ENCODE peak calls at places on chromosomes 3 and 15, in nine cellular contexts. One of them, this sample, is unnamed.
A peak's percentile ranks its signal among the peaks of the same experiment; 100 is the strongest.

GRCh38 chr3:112642912-112643506 is 2.1 kb upstream of the CCDC80 start:
- DNase-seq in activated CD4-positive, alpha-beta T cell treated with anti-CD3 and anti-CD28 coated beads for 48 hours: peak; percentile 87
- DNase-seq in GM23338: peak; percentile 96
- DNase-seq in HTR-8/SVneo: peak; percentile 79
- DNase-seq in A172: peak; percentile 93
- DNase-seq in head of caudate nucleus: peak; percentile 89
- DNase-seq in kidney tubule cell: peak; percentile 90
- DNase-seq in D341Med: peak; percentile 85
- DNase-seq in NCI-H524: peak; percentile 82
- DNase-seq in this sample: peak; percentile 84

GRCh38 chr15:67188551-67189218 is 65.8 kb downstream of the AAGAB start:
- DNase-seq in activated CD4-positive, alpha-beta T cell treated with anti-CD3 and anti-CD28 coated beads for 48 hours: no peak
- DNase-seq in GM23338: no peak
- DNase-seq in HTR-8/SVneo: no peak
- DNase-seq in A172: no peak
- DNase-seq in head of caudate nucleus: no peak
- DNase-seq in kidney tubule cell: no peak
- DNase-seq in D341Med: peak; percentile 14
- DNase-seq in NCI-H524: no peak
- DNase-seq in this sample: no peak

GRCh38 chr3:61531528-61531927 is 29.8 kb upstream of the PTPRG start:
- DNase-seq in activated CD4-positive, alpha-beta T cell treated with anti-CD3 and anti-CD28 coated beads for 48 hours: no peak
- DNase-seq in GM23338: no peak
- DNase-seq in HTR-8/SVneo: no peak
- DNase-seq in A172: no peak
- DNase-seq in head of caudate nucleus: no peak
- DNase-seq in kidney tubule cell: no peak
- DNase-seq in D341Med: no peak
- DNase-seq in NCI-H524: no peak
- DNase-seq in this sample: no peak

GRCh38 chr15:80777836-80778620 is 1.1 kb upstream of the CEMIP start:
- DNase-seq in activated CD4-positive, alpha-beta T cell treated with anti-CD3 and anti-CD28 coated beads for 48 hours: no peak
- DNase-seq in GM23338: no peak
- DNase-seq in HTR-8/SVneo: no peak
- DNase-seq in A172: no peak
- DNase-seq in head of caudate nucleus: no peak
- DNase-seq in kidney tubule cell: peak; percentile 22
- DNase-seq in D341Med: no peak
- DNase-seq in NCI-H524: no peak
- DNase-seq in this sample: no peak

GRCh38 chr3:124846189-124846588 is 41.0 kb downstream of the ITGB5 start:
- DNase-seq in activated CD4-positive, alpha-beta T cell treated with anti-CD3 and anti-CD28 coated beads for 48 hours: no peak
- DNase-seq in GM23338: no peak
- DNase-seq in HTR-8/SVneo: no peak
- DNase-seq in A172: peak; percentile 57
- DNase-seq in head of caudate nucleus: no peak
- DNase-seq in kidney tubule cell: no peak
- DNase-seq in D341Med: no peak
- DNase-seq in NCI-H524: no peak
- DNase-seq in this sample: no peak

GRCh38 chr3:101036213-101036618 is 43.0 kb upstream of the ABI3BP start:
- DNase-seq in activated CD4-positive, alpha-beta T cell treated with anti-CD3 and anti-CD28 coated beads for 48 hours: no peak
- DNase-seq in GM23338: peak; percentile 64
- DNase-seq in HTR-8/SVneo: peak; percentile 67
- DNase-seq in A172: peak; percentile 99
- DNase-seq in head of caudate nucleus: no peak
- DNase-seq in kidney tubule cell: peak; percentile 99
- DNase-seq in D341Med: no peak
- DNase-seq in NCI-H524: no peak
- DNase-seq in this sample: no peak

GRCh38 chr3:133773732-133774131 is 27.5 kb downstream of the TF start:
- DNase-seq in activated CD4-positive, alpha-beta T cell treated with anti-CD3 and anti-CD28 coated beads for 48 hours: no peak
- DNase-seq in GM23338: no peak
- DNase-seq in HTR-8/SVneo: no peak
- DNase-seq in A172: no peak
- DNase-seq in head of caudate nucleus: no peak
- DNase-seq in kidney tubule cell: no peak
- DNase-seq in D341Med: no peak
- DNase-seq in NCI-H524: no peak
- DNase-seq in this sample: no peak

GRCh38 chr3:119145500-119146167 is at the start of gene TEX55:
- DNase-seq in activated CD4-positive, alpha-beta T cell treated with anti-CD3 and anti-CD28 coated beads for 48 hours: peak; percentile 16
- DNase-seq in GM23338: peak; percentile 83
- DNase-seq in HTR-8/SVneo: peak; percentile 64
- DNase-seq in A172: peak; percentile 65
- DNase-seq in head of caudate nucleus: peak; percentile 18
- DNase-seq in kidney tubule cell: peak; percentile 65
- DNase-seq in D341Med: peak; percentile 76
- DNase-seq in NCI-H524: peak; percentile 35
- DNase-seq in this sample: peak; percentile 56

GRCh38 chr3:26308454-26308853 is 314.1 kb upstream of the LRRC3B start:
- DNase-seq in activated CD4-positive, alpha-beta T cell treated with anti-CD3 and anti-CD28 coated beads for 48 hours: no peak
- DNase-seq in GM23338: peak; percentile 26
- DNase-seq in HTR-8/SVneo: no peak
- DNase-seq in A172: no peak
- DNase-seq in head of caudate nucleus: no peak
- DNase-seq in kidney tubule cell: no peak
- DNase-seq in D341Med: no peak
- DNase-seq in NCI-H524: no peak
- DNase-seq in this sample: no peak

GRCh38 chr3:157856078-157856939 is 249.9 kb downstream of the SHOX2 start:
- DNase-seq in activated CD4-positive, alpha-beta T cell treated with anti-CD3 and anti-CD28 coated beads for 48 hours: no peak
- DNase-seq in GM23338: no peak
- DNase-seq in HTR-8/SVneo: no peak
- DNase-seq in A172: peak; percentile 30
- DNase-seq in head of caudate nucleus: no peak
- DNase-seq in kidney tubule cell: peak; percentile 10
- DNase-seq in D341Med: no peak
- DNase-seq in NCI-H524: no peak
- DNase-seq in this sample: no peak

GRCh38 chr3:141795719-141796435 is 32.7 kb downstream of the GRK7 start:
- DNase-seq in activated CD4-positive, alpha-beta T cell treated with anti-CD3 and anti-CD28 coated beads for 48 hours: peak; percentile 71
- DNase-seq in GM23338: no peak
- DNase-seq in HTR-8/SVneo: no peak
- DNase-seq in A172: no peak
- DNase-seq in head of caudate nucleus: no peak
- DNase-seq in kidney tubule cell: no peak
- DNase-seq in D341Med: no peak
- DNase-seq in NCI-H524: no peak
- DNase-seq in this sample: peak; percentile 94

GRCh38 chr3:124559650-124560405 is 170.4 kb upstream of the UMPS start:
- DNase-seq in activated CD4-positive, alpha-beta T cell treated with anti-CD3 and anti-CD28 coated beads for 48 hours: peak; percentile 74
- DNase-seq in GM23338: peak; percentile 92
- DNase-seq in HTR-8/SVneo: peak; percentile 77
- DNase-seq in A172: peak; percentile 84
- DNase-seq in head of caudate nucleus: peak; percentile 88
- DNase-seq in kidney tubule cell: peak; percentile 79
- DNase-seq in D341Med: peak; percentile 72
- DNase-seq in NCI-H524: peak; percentile 79
- DNase-seq in this sample: peak; percentile 82

GRCh38 chr3:69411331-69411730 is 25.4 kb upstream of the FRMD4B start:
- DNase-seq in activated CD4-positive, alpha-beta T cell treated with anti-CD3 and anti-CD28 coated beads for 48 hours: no peak
- DNase-seq in GM23338: no peak
- DNase-seq in HTR-8/SVneo: peak; percentile 39
- DNase-seq in A172: peak; percentile 78
- DNase-seq in head of caudate nucleus: no peak
- DNase-seq in kidney tubule cell: peak; percentile 60
- DNase-seq in D341Med: no peak
- DNase-seq in NCI-H524: no peak
- DNase-seq in this sample: no peak

GRCh38 chr15:59294961-59295741 is 77.5 kb downstream of the MYO1E start:
- DNase-seq in activated CD4-positive, alpha-beta T cell treated with anti-CD3 and anti-CD28 coated beads for 48 hours: no peak
- DNase-seq in GM23338: no peak
- DNase-seq in HTR-8/SVneo: no peak
- DNase-seq in A172: peak; percentile 78
- DNase-seq in head of caudate nucleus: no peak
- DNase-seq in kidney tubule cell: peak; percentile 96
- DNase-seq in D341Med: no peak
- DNase-seq in NCI-H524: no peak
- DNase-seq in this sample: no peak

GRCh38 chr3:140093742-140094141 is 158.8 kb downstream of the CLSTN2 start:
- DNase-seq in activated CD4-positive, alpha-beta T cell treated with anti-CD3 and anti-CD28 coated beads for 48 hours: no peak
- DNase-seq in GM23338: no peak
- DNase-seq in HTR-8/SVneo: peak; percentile 11
- DNase-seq in A172: peak; percentile 82
- DNase-seq in head of caudate nucleus: no peak
- DNase-seq in kidney tubule cell: peak; percentile 88
- DNase-seq in D341Med: no peak
- DNase-seq in NCI-H524: peak; percentile 90
- DNase-seq in this sample: no peak

GRCh38 chr15:87706001-87706400 is 550.5 kb downstream of the NTRK3 start:
- DNase-seq in activated CD4-positive, alpha-beta T cell treated with anti-CD3 and anti-CD28 coated beads for 48 hours: no peak
- DNase-seq in GM23338: no peak
- DNase-seq in HTR-8/SVneo: no peak
- DNase-seq in A172: no peak
- DNase-seq in head of caudate nucleus: no peak
- DNase-seq in kidney tubule cell: no peak
- DNase-seq in D341Med: no peak
- DNase-seq in NCI-H524: no peak
- DNase-seq in this sample: no peak

GRCh38 chr15:62417444-62417843 is 252.4 kb upstream of the C2CD4B start:
- DNase-seq in activated CD4-positive, alpha-beta T cell treated with anti-CD3 and anti-CD28 coated beads for 48 hours: no peak
- DNase-seq in GM23338: no peak
- DNase-seq in HTR-8/SVneo: no peak
- DNase-seq in A172: no peak
- DNase-seq in head of caudate nucleus: no peak
- DNase-seq in kidney tubule cell: peak; percentile 39
- DNase-seq in D341Med: no peak
- DNase-seq in NCI-H524: no peak
- DNase-seq in this sample: no peak

GRCh38 chr3:32143849-32144757 is 37.7 kb downstream of the GPD1L start:
- DNase-seq in activated CD4-positive, alpha-beta T cell treated with anti-CD3 and anti-CD28 coated beads for 48 hours: peak; percentile 51
- DNase-seq in GM23338: peak; percentile 89
- DNase-seq in HTR-8/SVneo: peak; percentile 81
- DNase-seq in A172: peak; percentile 92
- DNase-seq in head of caudate nucleus: peak; percentile 67
- DNase-seq in kidney tubule cell: peak; percentile 85
- DNase-seq in D341Med: peak; percentile 81
- DNase-seq in NCI-H524: peak; percentile 80
- DNase-seq in this sample: peak; percentile 69

GRCh38 chr3:98027084-98027445 is 8.1 kb downstream of the GABRR3 start:
- DNase-seq in activated CD4-positive, alpha-beta T cell treated with anti-CD3 and anti-CD28 coated beads for 48 hours: no peak
- DNase-seq in GM23338: no peak
- DNase-seq in HTR-8/SVneo: no peak
- DNase-seq in A172: no peak
- DNase-seq in head of caudate nucleus: no peak
- DNase-seq in kidney tubule cell: no peak
- DNase-seq in D341Med: no peak
- DNase-seq in NCI-H524: peak; percentile 34
- DNase-seq in this sample: no peak

GRCh38 chr3:170222647-170223541 is 670 bp downstream of the PRKCI start:
- DNase-seq in activated CD4-positive, alpha-beta T cell treated with anti-CD3 and anti-CD28 coated beads for 48 hours: peak; percentile 49
- DNase-seq in GM23338: peak; percentile 63
- DNase-seq in HTR-8/SVneo: peak; percentile 41
- DNase-seq in A172: peak; percentile 39
- DNase-seq in head of caudate nucleus: peak; percentile 19
- DNase-seq in kidney tubule cell: peak; percentile 42
- DNase-seq in D341Med: peak; percentile 67
- DNase-seq in NCI-H524: peak; percentile 55
- DNase-seq in this sample: peak; percentile 44

GRCh38 chr3:84318273-84318809 is 640.4 kb upstream of the CADM2 start:
- DNase-seq in activated CD4-positive, alpha-beta T cell treated with anti-CD3 and anti-CD28 coated beads for 48 hours: no peak
- DNase-seq in GM23338: peak; percentile 57
- DNase-seq in HTR-8/SVneo: no peak
- DNase-seq in A172: no peak
- DNase-seq in head of caudate nucleus: no peak
- DNase-seq in kidney tubule cell: no peak
- DNase-seq in D341Med: no peak
- DNase-seq in NCI-H524: no peak
- DNase-seq in this sample: no peak